ENCODE peak calls at places on chromosomes 2 and 18, in four cellular contexts. E is fibroblast of lung, B is breast epithelium, C is AG04450. N is an unnamed sample.

GRCh38 chr2:191626497-191627151 is 51.3 kb upstream of the NABP1 start:
- DNase-seq in E (peak), B (no peak), C (no peak), N (no peak)

GRCh38 chr2:55482186-55482945 is 37.2 kb upstream of the CFAP36 start:
- DNase-seq in E (peak), B (no peak), C (no peak), N (no peak)

GRCh38 chr2:190069936-190070696 is 7.6 kb upstream of the MSTN start:
- DNase-seq in E (peak), B (no peak), C (peak), N (peak)

GRCh38 chr2:235896061-235896460 is 272.1 kb downstream of the GBX2 start:
- DNase-seq in E (no peak), B (no peak), C (no peak), N (no peak)

GRCh38 chr2:226783885-226784284 is 15.7 kb downstream of the IRS1 start:
- DNase-seq in E (no peak), B (no peak), C (no peak), N (no peak)

GRCh38 chr2:235010117-235010729 is 58.4 kb downstream of the SH3BP4 start:
- DNase-seq in E (no peak), B (no peak), C (no peak), N (no peak)

GRCh38 chr2:24454258-24454657 is 36.8 kb upstream of the NCOA1 start:
- DNase-seq in E (peak), B (no peak), C (no peak), N (no peak)

GRCh38 chr2:57333221-57333620 is 713.4 kb upstream of the VRK2 start:
- DNase-seq in E (no peak), B (no peak), C (no peak), N (no peak)

GRCh38 chr2:24831216-24831615 is 38.0 kb downstream of the CENPO start:
- DNase-seq in E (no peak), B (no peak), C (no peak), N (no peak)

GRCh38 chr2:125566422-125566821 is 1089.5 kb upstream of the GYPC start:
- DNase-seq in E (no peak), B (no peak), C (no peak), N (no peak)

GRCh38 chr2:172249986-172250385 is 147.3 kb upstream of the DLX2 start:
- DNase-seq in E (peak), B (no peak), C (peak), N (no peak)

GRCh38 chr2:165874445-165875039 is 79.0 kb downstream of the TTC21B start:
- DNase-seq in E (peak), B (no peak), C (peak), N (peak)

DNA sequence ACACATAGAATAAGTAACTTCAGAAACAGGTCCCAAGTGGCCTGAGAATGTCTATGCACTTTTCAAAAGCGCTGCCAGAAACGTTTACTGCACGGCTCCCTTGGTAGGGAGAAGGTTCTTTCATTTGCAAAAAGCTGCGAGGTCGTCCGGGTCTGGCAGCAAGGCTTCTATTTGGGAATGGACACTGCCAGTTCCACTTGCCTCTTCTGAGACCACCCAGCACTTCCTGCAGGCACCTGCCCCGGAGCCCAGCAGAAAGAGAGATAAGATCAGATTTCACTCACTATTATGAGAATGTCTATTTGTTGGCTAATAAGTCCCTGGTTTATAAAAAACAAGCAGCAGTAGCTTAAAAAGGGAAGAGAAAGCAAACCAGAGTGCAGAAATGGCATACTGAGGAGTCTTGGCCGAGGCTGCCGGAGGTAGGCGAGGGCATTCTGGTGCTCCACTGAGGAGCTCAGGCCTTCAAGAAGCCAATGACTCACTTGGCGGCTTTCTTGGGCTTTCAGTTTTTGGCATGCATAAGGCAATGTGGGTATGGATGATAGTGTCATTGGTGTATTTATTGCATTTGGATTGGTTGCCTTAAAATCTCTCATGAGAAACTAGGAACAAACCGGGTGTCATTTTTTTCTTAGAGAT is 119.4 kb upstream of the ARL5A start:
- DNase-seq in E (peak), B (no peak), C (no peak), N (no peak)
- TF ChIP-seq CTCF in E (no peak), B (no peak), C (no peak), N (no peak)

GRCh38 chr2:33158482-33159003 is 211.8 kb downstream of the LTBP1 start:
- DNase-seq in E (peak), B (no peak), C (peak), N (no peak)

DNA sequence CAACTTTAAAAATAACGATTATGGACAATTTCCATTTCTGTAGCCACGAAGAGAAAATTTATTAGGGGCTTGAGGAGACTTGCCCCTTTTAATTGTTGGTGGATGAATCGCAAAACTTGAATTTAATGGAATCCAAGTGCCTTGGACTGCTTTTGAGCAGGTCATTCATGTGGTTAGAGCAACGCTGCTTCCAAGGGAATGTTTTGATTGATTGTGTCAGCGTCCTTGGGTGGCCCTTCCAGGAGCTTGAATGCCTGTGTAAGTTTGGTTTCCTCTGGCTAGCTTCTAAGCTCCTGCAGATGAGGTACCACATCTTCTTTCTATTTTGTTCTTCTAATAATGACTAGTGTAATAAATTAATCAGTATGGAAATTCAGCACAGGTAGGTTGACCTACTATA is 213.5 kb downstream of the LTBP1 start:
- DNase-seq in E (peak), B (no peak), C (no peak), N (no peak)
- TF ChIP-seq CTCF in E (no peak), B (no peak), C (no peak), N (no peak)

DNA sequence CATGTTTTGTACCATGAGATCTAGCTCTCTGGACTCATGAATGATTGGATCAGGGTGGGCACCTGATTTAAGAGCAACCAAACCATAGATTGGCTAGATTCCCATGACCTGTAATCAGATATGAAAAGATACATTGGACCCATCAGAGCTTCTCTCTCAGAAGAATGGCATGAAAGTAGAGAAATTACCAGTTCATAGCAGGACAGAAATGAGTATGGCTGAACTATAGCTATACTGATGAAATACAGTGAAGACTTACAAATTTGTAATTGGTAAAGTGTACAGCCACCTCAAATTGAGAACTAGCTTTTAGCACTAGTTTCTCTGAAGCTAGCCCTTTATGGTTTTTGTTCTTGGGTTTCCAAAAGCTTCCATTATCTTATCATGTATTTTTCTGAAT is 19.0 kb upstream of the EML4 start:
- DNase-seq in E (no peak), B (no peak), C (no peak), N (no peak)
- TF ChIP-seq CTCF in E (no peak), B (no peak), C (no peak), N (no peak)

GRCh38 chr18:65704051-65704450 is 46.8 kb upstream of the CDH7 start:
- DNase-seq in E (no peak), B (no peak), C (no peak), N (no peak)

GRCh38 chr18:65706646-65707045 is 44.2 kb upstream of the CDH7 start:
- DNase-seq in E (no peak), B (no peak), C (no peak), N (no peak)
- TF ChIP-seq CTCF in E (no peak), B (no peak), C (no peak), N (no peak)

DNA sequence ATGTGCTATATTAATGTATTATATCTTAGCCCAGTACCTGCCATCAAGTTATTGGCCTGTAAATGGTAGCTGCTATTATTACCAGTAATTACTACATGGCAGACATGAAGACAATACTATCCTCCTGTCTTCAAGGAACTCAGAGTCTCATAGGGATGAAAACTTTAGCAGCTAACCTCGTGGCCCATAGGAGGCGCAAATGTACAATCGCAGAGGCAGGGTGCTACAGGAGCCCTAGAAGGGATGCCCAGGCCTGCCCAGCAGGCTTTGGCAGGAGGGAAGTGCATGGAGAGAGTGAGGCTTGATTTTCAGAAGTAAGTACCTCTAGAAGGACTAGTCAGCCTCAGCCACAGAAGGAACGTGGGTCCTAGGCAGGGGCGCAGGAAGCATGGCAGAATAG is 44.7 kb upstream of the KIDINS220 start:
- DNase-seq in E (no peak), B (no peak), C (no peak), N (no peak)
- TF ChIP-seq CTCF in E (peak), B (no peak), C (peak), N (peak)

DNA sequence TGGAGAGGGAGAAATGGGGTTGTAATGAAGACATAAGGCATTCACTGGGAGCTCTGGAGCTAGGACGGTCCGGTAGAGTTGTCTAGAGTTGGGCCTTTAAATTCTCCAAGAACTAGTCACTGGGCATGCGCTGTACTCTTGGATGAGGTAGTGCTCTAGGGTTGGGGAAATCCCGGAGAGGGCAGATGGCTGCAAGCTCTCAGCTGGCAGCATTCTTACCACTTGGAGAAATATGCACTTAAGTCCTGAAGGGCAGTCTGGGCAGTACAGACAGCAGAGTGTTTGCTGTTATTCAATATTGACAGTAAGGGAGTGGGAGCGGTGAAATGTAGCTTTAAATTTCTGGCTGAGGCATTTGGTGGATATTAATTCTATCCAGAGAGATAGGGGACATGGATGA is 214.6 kb downstream of the RDH14 start:
- DNase-seq in E (peak), B (no peak), C (peak), N (peak)
- TF ChIP-seq CTCF in E (no peak), B (no peak), C (no peak), N (no peak)

DNA sequence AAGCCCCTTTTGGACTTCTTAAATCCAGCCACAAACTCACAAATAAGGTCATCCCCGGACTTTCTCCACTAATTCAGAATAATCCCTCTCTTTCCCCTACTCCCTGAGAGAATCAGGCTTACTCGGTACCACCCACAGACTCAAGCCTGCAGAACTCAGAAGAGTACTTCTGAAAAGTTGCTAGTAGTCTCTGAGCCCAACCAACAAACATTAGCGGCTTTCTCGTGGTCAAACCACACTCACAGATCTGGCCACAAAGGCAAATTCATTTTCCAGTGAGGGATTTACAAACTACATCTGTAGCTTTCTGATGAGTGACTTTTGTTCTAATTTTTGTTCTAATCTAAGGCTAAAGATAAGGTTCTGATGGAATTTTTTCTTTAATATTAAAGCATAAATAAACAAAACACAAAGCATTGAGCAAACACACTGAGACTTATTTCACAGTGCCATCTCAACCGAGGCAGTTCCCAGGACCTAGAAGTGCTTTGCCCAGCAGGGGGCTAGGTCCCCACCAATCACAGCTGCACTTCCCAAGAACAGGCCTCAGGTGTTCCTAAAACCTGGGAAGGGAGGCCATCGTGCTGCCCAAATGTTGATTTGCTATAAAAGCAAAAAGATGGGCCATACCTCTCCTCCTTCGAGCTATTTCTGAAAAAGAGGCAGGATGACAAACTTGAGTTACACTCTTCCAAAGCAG is 110.7 kb downstream of the COLEC12 start:
- DNase-seq in E (peak), B (no peak), C (no peak), N (no peak)
- TF ChIP-seq CTCF in E (peak), B (no peak), C (peak), N (peak)

GRCh38 chr2:195779491-195779890 is 122.5 kb downstream of the SLC39A10 start:
- DNase-seq in E (no peak), B (no peak), C (no peak), N (no peak)
- TF ChIP-seq CTCF in E (no peak), B (no peak), C (no peak), N (no peak)

GRCh38 chr2:149087751-149088150 is 49.3 kb downstream of the LYPD6B start:
- DNase-seq in E (no peak), B (no peak), C (no peak), N (no peak)
- TF ChIP-seq CTCF in E (peak), B (no peak), C (peak), N (peak)

DNA sequence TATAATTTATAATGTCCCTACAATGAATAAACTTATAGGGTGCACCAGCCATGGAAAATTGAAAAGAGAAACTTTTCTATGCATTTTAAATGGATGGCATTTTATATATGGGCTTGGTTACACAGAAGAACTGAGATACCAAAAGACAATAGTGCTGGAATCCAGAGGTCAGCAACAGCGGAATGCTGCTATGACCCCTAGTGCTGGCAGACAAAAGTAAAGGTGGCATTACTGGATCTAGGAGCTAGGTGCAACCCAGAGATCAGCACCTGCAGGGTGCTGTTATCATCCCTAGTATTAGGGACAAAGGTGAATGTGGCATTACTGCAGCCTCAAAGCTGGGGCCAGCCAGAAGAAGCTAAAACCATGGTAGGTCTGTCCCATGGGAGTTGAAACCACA is 392.7 kb upstream of the ST6GAL2 start:
- DNase-seq in E (no peak), B (no peak), C (no peak), N (no peak)
- TF ChIP-seq CTCF in E (no peak), B (no peak), C (no peak), N (no peak)

N was measured in AG04449.